ENCODE peak calls at places on chromosomes 4 and X, in four cellular contexts. One of them, this sample, is unnamed. For H3K9me3, the result is how much of the 10 kb centered on the place peaks cover.

GRCh38 chrX:132425744-132426318 is 63.0 kb downstream of the MBNL3 start:
- DNase-seq in esophagus squamous epithelium: no peak
- DNase-seq in mammary epithelial cell: peak
- DNase-seq in endothelial cell of umbilical vein: no peak
- DNase-seq in this sample: no peak

GRCh38 chr4:16588170-16588569 is 310.3 kb downstream of the LDB2 start:
- DNase-seq in endothelial cell of umbilical vein: no peak
- DNase-seq in esophagus squamous epithelium: no peak
- DNase-seq in mammary epithelial cell: no peak
- DNase-seq in this sample: no peak

GRCh38 chr4:89625599-89626293 is 211.2 kb downstream of the SNCA start:
- DNase-seq in mammary epithelial cell: no peak
- DNase-seq in esophagus squamous epithelium: no peak
- DNase-seq in endothelial cell of umbilical vein: no peak
- DNase-seq in this sample: no peak

GRCh38 chr4:4888695-4889094 is 29.2 kb downstream of the MSX1 start:
- DNase-seq in mammary epithelial cell: no peak
- DNase-seq in endothelial cell of umbilical vein: no peak
- DNase-seq in esophagus squamous epithelium: no peak
- DNase-seq in this sample: no peak

GRCh38 chr4:7546809-7547367 is 112.2 kb upstream of the PSAPL1 start:
- DNase-seq in esophagus squamous epithelium: no peak
- DNase-seq in endothelial cell of umbilical vein: no peak
- DNase-seq in mammary epithelial cell: peak
- DNase-seq in this sample: no peak

GRCh38 chr4:84924439-84924838 is 42.1 kb downstream of the WDFY3 start:
- DNase-seq in mammary epithelial cell: no peak
- DNase-seq in esophagus squamous epithelium: no peak
- DNase-seq in endothelial cell of umbilical vein: no peak
- DNase-seq in this sample: no peak

GRCh38 chr4:47704693-47705325 is 133.1 kb downstream of the CORIN start:
- DNase-seq in mammary epithelial cell: no peak
- DNase-seq in endothelial cell of umbilical vein: peak
- DNase-seq in esophagus squamous epithelium: no peak
- DNase-seq in this sample: peak

GRCh38 chr4:15345134-15345533 is 82.7 kb upstream of the C1QTNF7 start:
- DNase-seq in esophagus squamous epithelium: no peak
- DNase-seq in mammary epithelial cell: no peak
- DNase-seq in endothelial cell of umbilical vein: no peak
- DNase-seq in this sample: no peak

GRCh38 chr4:154559931-154560801 is 2.6 kb upstream of the FGB start:
- DNase-seq in endothelial cell of umbilical vein: no peak
- DNase-seq in mammary epithelial cell: no peak
- DNase-seq in esophagus squamous epithelium: no peak
- DNase-seq in this sample: no peak

GRCh38 chr4:123121241-123121907 is 199.0 kb upstream of the NUDT6 start:
- DNase-seq in endothelial cell of umbilical vein: peak
- DNase-seq in mammary epithelial cell: peak
- DNase-seq in esophagus squamous epithelium: no peak
- DNase-seq in this sample: no peak

GRCh38 chr4:81607947-81608346 is 136.2 kb upstream of the RASGEF1B start:
- DNase-seq in esophagus squamous epithelium: no peak
- DNase-seq in mammary epithelial cell: peak
- DNase-seq in endothelial cell of umbilical vein: no peak
- DNase-seq in this sample: no peak

GRCh38 chr4:102244878-102245535 is 100.3 kb downstream of the SLC39A8 start:
- DNase-seq in endothelial cell of umbilical vein: no peak
- DNase-seq in mammary epithelial cell: no peak
- DNase-seq in esophagus squamous epithelium: no peak
- DNase-seq in this sample: peak

GRCh38 chrX:40176979-40177430 is 79.2 kb upstream of the BCOR start:
- DNase-seq in endothelial cell of umbilical vein: peak
- DNase-seq in esophagus squamous epithelium: no peak
- DNase-seq in mammary epithelial cell: no peak
- DNase-seq in this sample: peak

GRCh38 chr4:68630371-68630770 is 40.1 kb downstream of the UGT2B15 start:
- DNase-seq in endothelial cell of umbilical vein: no peak
- DNase-seq in mammary epithelial cell: no peak
- DNase-seq in esophagus squamous epithelium: no peak
- DNase-seq in this sample: no peak
- H3K27ac ChIP-seq in endothelial cell of umbilical vein: no peak
- H3K27ac ChIP-seq in mammary epithelial cell: no peak
- H3K27ac ChIP-seq in esophagus squamous epithelium: no peak
- H3K27ac ChIP-seq in this sample: no peak

DNA sequence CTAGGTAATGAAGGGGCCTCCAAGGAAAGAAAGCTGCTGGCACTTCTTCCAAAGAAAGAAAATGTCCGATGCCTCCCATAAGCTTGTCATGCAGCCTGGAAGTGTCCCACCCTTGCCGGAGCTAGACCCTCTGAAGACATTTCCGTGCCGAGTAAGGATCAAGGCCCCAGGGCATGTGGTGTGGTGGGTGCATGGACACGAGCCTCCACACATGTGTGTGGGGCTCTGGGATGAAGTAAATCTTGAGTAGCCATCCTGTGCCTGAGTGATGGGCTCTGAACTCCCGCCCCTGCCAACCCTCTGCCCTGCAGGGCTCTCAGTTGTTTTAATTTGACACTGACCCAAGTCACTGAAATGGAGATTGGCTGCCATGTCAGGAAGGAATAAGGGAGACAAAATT is 24.5 kb downstream of the CNGA2 start:
- DNase-seq in esophagus squamous epithelium: no peak
- DNase-seq in endothelial cell of umbilical vein: no peak
- DNase-seq in mammary epithelial cell: no peak
- DNase-seq in this sample: no peak
- H3K9me3 ChIP-seq in esophagus squamous epithelium: under half
- H3K9me3 ChIP-seq in endothelial cell of umbilical vein: under half
- H3K9me3 ChIP-seq in mammary epithelial cell: under half
- H3K9me3 ChIP-seq in this sample: under half

GRCh38 chrX:47648376-47648775 is 2.0 kb downstream of the ELK1 start:
- DNase-seq in esophagus squamous epithelium: no peak
- DNase-seq in endothelial cell of umbilical vein: no peak
- DNase-seq in mammary epithelial cell: no peak
- DNase-seq in this sample: no peak

GRCh38 chrX:47649302-47649701 is 1.1 kb downstream of the ELK1 start:
- DNase-seq in endothelial cell of umbilical vein: no peak
- DNase-seq in mammary epithelial cell: no peak
- DNase-seq in esophagus squamous epithelium: no peak
- DNase-seq in this sample: no peak

GRCh38 chrX:47650164-47651042 is at the start of gene ELK1:
- DNase-seq in endothelial cell of umbilical vein: peak
- DNase-seq in esophagus squamous epithelium: peak
- DNase-seq in mammary epithelial cell: peak
- DNase-seq in this sample: peak

GRCh38 chrX:47649781-47650163 is 591 bp downstream of the ELK1 start:
- DNase-seq in mammary epithelial cell: no peak
- DNase-seq in esophagus squamous epithelium: no peak
- DNase-seq in endothelial cell of umbilical vein: no peak
- DNase-seq in this sample: no peak

GRCh38 chrX:47651043-47651905 is 911 bp upstream of the ELK1 start:
- DNase-seq in mammary epithelial cell: no peak
- DNase-seq in endothelial cell of umbilical vein: no peak
- DNase-seq in esophagus squamous epithelium: no peak
- DNase-seq in this sample: no peak
- H3K27ac ChIP-seq in mammary epithelial cell: peak
- H3K27ac ChIP-seq in endothelial cell of umbilical vein: no peak
- H3K27ac ChIP-seq in esophagus squamous epithelium: peak
- H3K27ac ChIP-seq in this sample: peak

GRCh38 chr4:116015062-116015461 is 901.6 kb upstream of the NDST4 start:
- DNase-seq in esophagus squamous epithelium: no peak
- DNase-seq in mammary epithelial cell: peak
- DNase-seq in endothelial cell of umbilical vein: no peak
- DNase-seq in this sample: no peak

GRCh38 chr4:116015549-116015948 is 902.1 kb upstream of the NDST4 start:
- DNase-seq in mammary epithelial cell: no peak
- DNase-seq in esophagus squamous epithelium: no peak
- DNase-seq in endothelial cell of umbilical vein: no peak
- DNase-seq in this sample: no peak

GRCh38 chr4:116020141-116020722 is 906.8 kb upstream of the NDST4 start:
- DNase-seq in mammary epithelial cell: no peak
- DNase-seq in esophagus squamous epithelium: no peak
- DNase-seq in endothelial cell of umbilical vein: no peak
- DNase-seq in this sample: no peak

GRCh38 chr4:116016201-116016600 is 902.8 kb upstream of the NDST4 start:
- DNase-seq in endothelial cell of umbilical vein: no peak
- DNase-seq in esophagus squamous epithelium: no peak
- DNase-seq in mammary epithelial cell: peak
- DNase-seq in this sample: peak

DNA sequence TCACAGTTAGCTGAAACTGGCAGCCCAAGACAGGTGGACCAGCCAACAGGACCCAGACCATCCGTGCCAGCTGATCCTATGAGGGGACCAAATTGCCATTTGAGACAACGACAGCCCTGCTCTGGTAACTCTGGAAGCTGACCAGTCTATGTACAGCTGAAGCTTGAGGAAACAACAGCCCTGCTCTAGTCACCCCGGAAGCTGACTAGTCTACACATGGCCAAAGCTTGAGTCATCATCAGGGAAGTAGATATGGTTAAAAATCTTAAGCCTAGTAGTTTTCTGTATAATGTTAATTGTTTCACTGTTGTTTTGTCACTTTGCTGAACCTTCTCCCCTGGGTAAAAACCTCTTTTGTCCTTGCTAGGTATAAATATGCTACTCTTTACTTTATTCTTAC is 905.4 kb upstream of the NDST4 start:
- DNase-seq in mammary epithelial cell: peak
- DNase-seq in endothelial cell of umbilical vein: no peak
- DNase-seq in esophagus squamous epithelium: no peak
- DNase-seq in this sample: no peak
- H3K9me3 ChIP-seq in mammary epithelial cell: under half
- H3K9me3 ChIP-seq in endothelial cell of umbilical vein: under half
- H3K9me3 ChIP-seq in esophagus squamous epithelium: half or more
- H3K9me3 ChIP-seq in this sample: under half

DNA sequence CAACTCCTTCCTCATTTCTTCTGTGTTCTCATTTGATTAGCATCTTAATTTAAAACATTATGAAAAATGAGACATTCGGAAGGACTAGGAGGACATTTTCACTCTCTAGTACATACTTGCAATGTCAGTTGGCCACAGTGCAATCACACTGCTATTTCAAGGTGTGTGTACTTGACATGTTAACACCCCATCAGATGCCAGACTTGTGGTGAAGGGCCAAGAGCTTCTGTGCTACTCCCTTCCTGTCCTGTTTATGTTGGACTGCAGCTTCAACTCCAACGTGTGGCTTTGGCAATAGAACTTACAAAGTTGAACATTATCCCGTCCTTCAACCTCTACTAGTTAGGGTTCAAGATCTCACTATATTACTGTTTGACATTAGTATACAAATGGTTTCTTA is 221.0 kb downstream of the PALLD start:
- DNase-seq in esophagus squamous epithelium: no peak
- DNase-seq in endothelial cell of umbilical vein: no peak
- DNase-seq in mammary epithelial cell: peak
- DNase-seq in this sample: peak
- H3K27ac ChIP-seq in esophagus squamous epithelium: peak
- H3K27ac ChIP-seq in endothelial cell of umbilical vein: no peak
- H3K27ac ChIP-seq in mammary epithelial cell: no peak
- H3K27ac ChIP-seq in this sample: no peak

GRCh38 chrX:30791296-30792278 is 97.5 kb downstream of the TAB3 start:
- DNase-seq in endothelial cell of umbilical vein: no peak
- DNase-seq in mammary epithelial cell: peak
- DNase-seq in esophagus squamous epithelium: no peak
- DNase-seq in this sample: no peak

GRCh38 chrX:30793075-30793766 is 95.8 kb downstream of the TAB3 start:
- DNase-seq in esophagus squamous epithelium: no peak
- DNase-seq in mammary epithelial cell: no peak
- DNase-seq in endothelial cell of umbilical vein: no peak
- DNase-seq in this sample: no peak

GRCh38 chrX:30793767-30794103 is 95.3 kb downstream of the TAB3 start:
- DNase-seq in esophagus squamous epithelium: no peak
- DNase-seq in endothelial cell of umbilical vein: no peak
- DNase-seq in mammary epithelial cell: no peak
- DNase-seq in this sample: no peak

GRCh38 chrX:30795981-30796958 is 92.8 kb downstream of the TAB3 start:
- DNase-seq in mammary epithelial cell: no peak
- DNase-seq in esophagus squamous epithelium: no peak
- DNase-seq in endothelial cell of umbilical vein: no peak
- DNase-seq in this sample: no peak

DNA sequence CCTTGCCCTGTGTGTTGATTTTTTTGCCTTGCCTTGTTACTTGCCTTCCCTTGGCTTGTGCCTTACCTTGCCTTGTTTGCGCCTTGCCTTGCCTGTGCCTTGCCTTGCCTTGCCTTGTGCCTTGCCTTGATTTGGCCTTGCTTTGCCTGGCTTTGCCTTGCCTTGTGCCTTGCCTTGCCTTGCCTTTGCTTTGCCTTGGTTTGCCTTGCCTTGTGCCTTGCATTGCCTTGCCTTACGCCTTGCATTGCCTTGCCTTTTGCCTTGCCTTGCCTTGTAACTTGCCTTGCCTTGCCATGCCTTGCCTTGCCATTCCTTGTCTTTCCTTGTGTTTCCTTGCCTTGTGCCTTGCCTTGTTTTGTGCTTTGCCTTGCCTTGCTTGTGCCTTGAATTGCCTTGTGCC is 94.6 kb downstream of the TAB3 start:
- DNase-seq in mammary epithelial cell: no peak
- DNase-seq in esophagus squamous epithelium: no peak
- DNase-seq in endothelial cell of umbilical vein: no peak
- DNase-seq in this sample: no peak
- H3K9me3 ChIP-seq in mammary epithelial cell: under half
- H3K9me3 ChIP-seq in esophagus squamous epithelium: under half
- H3K9me3 ChIP-seq in endothelial cell of umbilical vein: under half
- H3K9me3 ChIP-seq in this sample: under half

DNA sequence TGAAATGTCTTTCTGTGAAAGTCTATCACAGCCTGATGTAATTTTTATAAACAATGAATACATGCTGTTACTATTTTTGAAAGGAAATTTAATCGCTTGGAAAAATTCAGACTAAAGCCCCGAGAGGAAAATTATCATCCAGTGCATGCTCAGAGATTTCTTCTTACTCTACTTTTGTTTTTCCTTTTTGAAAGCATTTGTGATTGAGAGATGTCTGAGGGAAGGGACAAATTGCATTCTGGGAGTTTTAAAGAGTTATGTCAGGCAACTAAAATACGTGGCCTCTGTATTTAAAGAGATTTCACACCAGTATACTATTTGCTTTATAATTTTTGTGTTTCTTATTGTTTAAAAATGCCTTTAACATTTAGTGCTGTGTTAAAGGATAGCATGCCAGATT is 1.4 kb upstream of the ZFX start:
- DNase-seq in endothelial cell of umbilical vein: peak
- DNase-seq in esophagus squamous epithelium: no peak
- DNase-seq in mammary epithelial cell: no peak
- DNase-seq in this sample: no peak
- H3K27ac ChIP-seq in endothelial cell of umbilical vein: peak
- H3K27ac ChIP-seq in esophagus squamous epithelium: peak
- H3K27ac ChIP-seq in mammary epithelial cell: peak
- H3K27ac ChIP-seq in this sample: peak

GRCh38 chr4:177016541-177017141 is 223.9 kb upstream of the VEGFC start:
- DNase-seq in esophagus squamous epithelium: no peak
- DNase-seq in endothelial cell of umbilical vein: no peak
- DNase-seq in mammary epithelial cell: peak
- DNase-seq in this sample: no peak
- H3K9me3 ChIP-seq in esophagus squamous epithelium: under half
- H3K9me3 ChIP-seq in endothelial cell of umbilical vein: under half
- H3K9me3 ChIP-seq in mammary epithelial cell: under half
- H3K9me3 ChIP-seq in this sample: under half